ENCODE peak calls at places on chromosome 18, in four cellular contexts. P is kidney epithelial cell, X is MM.1S, K is caudate nucleus. Z is an unnamed sample.

GRCh38 chr18:73646196-73646595 is 501.4 kb downstream of the FBXO15 start:
- DNase-seq in X (no peak), P (no peak), K (no peak), Z (no peak)

GRCh38 chr18:10259934-10260333 is 194.5 kb upstream of the APCDD1 start:
- DNase-seq in K (no peak), X (no peak), P (no peak), Z (no peak)

GRCh38 chr18:75455249-75456183 is 28.0 kb upstream of the SMIM21 start:
- DNase-seq in K (no peak), X (no peak), P (no peak), Z (no peak)

GRCh38 chr18:48326901-48327675 is 82.1 kb downstream of the ZBTB7C start:
- DNase-seq in P (peak; percentile 42), K (no peak), X (no peak), Z (no peak)

GRCh38 chr18:53911200-53911599 is 313.3 kb downstream of the MBD2 start:
- DNase-seq in K (no peak), P (no peak), X (no peak), Z (no peak)

GRCh38 chr18:28163201-28163778 is 13.6 kb downstream of the CDH2 start:
- DNase-seq in K (no peak), X (no peak), P (no peak), Z (no peak)

GRCh38 chr18:48536516-48536915 is 2.3 kb upstream of the CTIF start:
- DNase-seq in X (no peak), P (no peak), K (no peak), Z (no peak)

GRCh38 chr18:67766930-67767329 is 250.4 kb upstream of the DSEL start:
- DNase-seq in P (peak; percentile 80), X (no peak), K (no peak), Z (no peak)

GRCh38 chr18:4119127-4119648 is 335.9 kb downstream of the DLGAP1 start:
- DNase-seq in X (no peak), K (no peak), P (no peak), Z (no peak)

GRCh38 chr18:35616664-35617423 is 35.3 kb downstream of the GALNT1 start:
- DNase-seq in K (no peak), X (peak; percentile 25), P (peak; percentile 81), Z (peak; percentile 68)

GRCh38 chr18:76410660-76411417 is 84.2 kb downstream of the ZNF516 start:
- DNase-seq in X (no peak), K (no peak), P (no peak), Z (no peak)

GRCh38 chr18:44851806-44852205 is 171.1 kb downstream of the SETBP1 start:
- DNase-seq in P (no peak), X (no peak), K (no peak), Z (no peak)

GRCh38 chr18:22324191-22325131 is 93.3 kb downstream of the CTAGE1 start:
- DNase-seq in P (no peak), X (no peak), K (no peak), Z (peak; percentile 25)

GRCh38 chr18:79511271-79511670 is 115.5 kb downstream of the NFATC1 start:
- DNase-seq in P (no peak), X (no peak), K (no peak), Z (no peak)

GRCh38 chr18:46224181-46224775 is 120.1 kb downstream of the HAUS1 start:
- DNase-seq in K (no peak), P (no peak), X (no peak), Z (no peak)

GRCh38 chr18:34740101-34740500 is 30.0 kb downstream of the DTNA start:
- DNase-seq in K (no peak), P (no peak), X (no peak), Z (no peak)

GRCh38 chr18:35458677-35459441 is 38.9 kb downstream of the INO80C start:
- DNase-seq in X (peak; percentile 8), K (no peak), P (peak; percentile 72), Z (no peak)

GRCh38 chr18:61635901-61636528 is 256.8 kb downstream of the RNF152 start:
- DNase-seq in P (no peak), K (peak; percentile 1), X (peak; percentile 51), Z (no peak)

GRCh38 chr18:23519725-23520124 is 16.4 kb downstream of the RMC1 start:
- DNase-seq in K (no peak), P (no peak), X (no peak), Z (no peak)

GRCh38 chr18:34592961-34593382 is 117.1 kb upstream of the DTNA start:
- DNase-seq in P (peak; percentile 50), X (no peak), K (peak; percentile 42), Z (no peak)

GRCh38 chr18:4319738-4320677 is 135.1 kb downstream of the DLGAP1 start:
- DNase-seq in P (no peak), X (no peak), K (no peak), Z (no peak)

GRCh38 chr18:40555914-40556313 is 1399.1 kb upstream of the PIK3C3 start:
- DNase-seq in X (no peak), P (no peak), K (no peak), Z (no peak)

GRCh38 chr18:2146754-2147153 is 424.6 kb downstream of the METTL4 start:
- DNase-seq in K (no peak), X (no peak), P (no peak), Z (no peak)

GRCh38 chr18:45221363-45221762 is 393.9 kb upstream of the SLC14A2 start:
- DNase-seq in X (no peak), P (no peak), K (no peak), Z (no peak)

Z was measured in CD8-positive, alpha-beta T cell.